ENCODE peak calls at places on chromosome 1, in six cellular contexts. B is transverse colon, Q is esophagus muscularis mucosa, J is HepG2, S is suprapubic skin, H is vagina. O is an unnamed sample.

GRCh38 chr1:182972231-182972630 is 19.3 kb upstream of the SHCBP1L start:
- DNase-seq in Q (no peak), J (no peak), S (no peak), B (no peak), H (no peak), O (no peak)

GRCh38 chr1:21764615-21765423 is 18.1 kb downstream of the USP48 start:
- DNase-seq in B (no peak), Q (no peak), H (no peak), S (no peak), J (no peak), O (peak; percentile 81)

GRCh38 chr1:121558514-121558913 is 373.7 kb downstream of the SRGAP2C start:
- DNase-seq in B (no peak), Q (no peak), J (no peak), S (no peak), H (no peak), O (no peak)

GRCh38 chr1:55478742-55479141 is 263.6 kb upstream of the USP24 start:
- DNase-seq in Q (no peak), H (no peak), J (peak; percentile 20), B (no peak), S (no peak), O (no peak)

GRCh38 chr1:64318428-64318827 is 115.0 kb downstream of the UBE2U start:
- DNase-seq in S (no peak), H (no peak), B (no peak), J (no peak), Q (peak; percentile 60), O (no peak)

GRCh38 chr1:57204091-57204490 is 219.8 kb downstream of the DAB1 start:
- DNase-seq in B (no peak), J (no peak), S (no peak), Q (no peak), H (no peak), O (no peak)

GRCh38 chr1:118575060-118575459 is 390.0 kb upstream of the SPAG17 start:
- DNase-seq in H (no peak), S (no peak), J (no peak), Q (no peak), B (no peak), O (no peak)

GRCh38 chr1:175713386-175713785 is 30.0 kb downstream of the TNR start:
- DNase-seq in H (no peak), Q (no peak), S (no peak), J (no peak), B (no peak), O (no peak)

GRCh38 chr1:93056214-93056613 is 22.9 kb upstream of the MTF2 start:
- DNase-seq in S (no peak), B (no peak), H (no peak), Q (no peak), J (peak; percentile 29), O (no peak)

GRCh38 chr1:91731815-91732214 is 154.1 kb downstream of the TGFBR3 start:
- DNase-seq in J (no peak), Q (no peak), H (peak; percentile 76), S (no peak), B (no peak), O (no peak)

GRCh38 chr1:35340519-35340918 is 72.0 kb downstream of the ZMYM4 start:
- DNase-seq in Q (no peak), H (no peak), J (no peak), B (no peak), S (no peak), O (no peak)

GRCh38 chr1:54479251-54479650 is 68.8 kb upstream of the ACOT11 start:
- DNase-seq in H (no peak), S (no peak), J (peak; percentile 21), B (no peak), Q (no peak), O (no peak)

GRCh38 chr1:17551755-17552234 is 12.3 kb downstream of the ARHGEF10L start:
- DNase-seq in J (no peak), S (no peak), B (no peak), Q (no peak), H (no peak), O (peak; percentile 71)

GRCh38 chr1:56535949-56536348 is 43.4 kb downstream of the PLPP3 start:
- DNase-seq in H (no peak), B (no peak), J (peak; percentile 71), Q (no peak), S (no peak), O (peak; percentile 73)

GRCh38 chr1:77536813-77537212 is 145.6 kb downstream of the ZZZ3 start:
- DNase-seq in J (no peak), B (no peak), Q (no peak), S (no peak), H (no peak), O (no peak)
- TF ChIP-seq POLR2AphosphoS5 in J (no peak), B (no peak), Q (no peak), S (no peak), H (no peak), O (no peak)

GRCh38 chr1:206685749-206686485 is 1.2 kb downstream of the MAPKAPK2 start:
- DNase-seq in B (peak; percentile 53), H (no peak), Q (no peak), S (no peak), J (peak; percentile 54), O (peak; percentile 60)
- TF ChIP-seq POLR2A in B (peak; percentile 61), H (no peak), Q (peak; percentile 66), S (peak; percentile 41), J (peak; percentile 32), O (no peak)

GRCh38 chr1:156892190-156893047 is 1.1 kb upstream of the PEAR1 start:
- DNase-seq in J (peak; percentile 64), S (peak; percentile 95), B (peak; percentile 92), H (peak; percentile 94), Q (peak; percentile 96), O (peak; percentile 91)
- H3K4me3 ChIP-seq in J (peak overlapping the region; percentile 11), S (peak overlapping the region; percentile 46), B (peak overlapping the region; percentile 12), H (peak overlapping the region; percentile 54), Q (peak overlapping the region; percentile 66), O (peak overlapping the region; percentile 47)

GRCh38 chr1:45198185-45198584 is 8.2 kb downstream of the ZSWIM5 start:
- DNase-seq in B (no peak), S (no peak), H (no peak), J (peak; percentile 21), Q (no peak), O (no peak)

GRCh38 chr1:45205000-45205909 is 1.1 kb downstream of the ZSWIM5 start:
- DNase-seq in B (peak; percentile 60), Q (no peak), H (no peak), S (no peak), J (peak; percentile 22), O (peak; percentile 39)

GRCh38 chr1:45196863-45197262 is 9.5 kb downstream of the ZSWIM5 start:
- DNase-seq in Q (no peak), H (no peak), J (no peak), B (no peak), S (no peak), O (no peak)

GRCh38 chr1:45200435-45200834 is 6.0 kb downstream of the ZSWIM5 start:
- DNase-seq in B (no peak), Q (no peak), S (no peak), J (no peak), H (no peak), O (no peak)

DNA sequence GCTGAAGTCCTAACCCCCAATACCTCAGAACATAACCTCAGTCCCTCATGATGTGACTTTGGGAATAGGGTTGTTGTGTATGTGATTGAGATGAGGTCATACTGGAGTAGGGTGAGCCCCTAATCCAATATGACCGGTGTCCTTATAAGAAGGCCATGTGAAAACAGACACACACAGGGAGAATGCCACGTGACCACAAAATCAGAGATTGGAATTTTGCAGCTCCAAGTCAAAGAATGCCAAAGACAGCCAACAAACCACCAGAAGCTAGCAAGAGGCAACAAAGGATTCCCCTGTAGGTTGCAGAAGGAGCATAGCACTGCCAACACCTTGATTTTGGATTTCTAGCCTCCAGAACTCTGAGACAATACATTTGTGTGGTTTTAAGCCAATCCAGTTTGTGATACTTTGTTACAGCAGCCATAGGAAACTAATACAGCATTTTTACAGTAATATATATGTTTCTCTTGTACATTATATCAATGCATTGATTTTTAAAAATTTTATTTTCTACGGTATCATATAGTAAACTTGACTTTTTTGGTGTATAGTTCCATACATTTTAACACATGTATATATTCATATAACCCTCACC is 5.4 kb downstream of the ZSWIM5 start:
- DNase-seq in H (no peak), S (no peak), B (no peak), Q (no peak), J (peak; percentile 6), O (no peak)
- TF ChIP-seq POLR2AphosphoS5 in H (no peak), S (no peak), B (no peak), Q (no peak), J (no peak), O (no peak)

GRCh38 chr1:109470245-109470644 is 3.9 kb downstream of the SYPL2 start:
- DNase-seq in J (no peak), Q (no peak), S (no peak), B (no peak), H (peak; percentile 65), O (no peak)

GRCh38 chr1:109467301-109467777 is 993 bp downstream of the SYPL2 start:
- DNase-seq in J (no peak), H (peak; percentile 71), B (no peak), S (no peak), Q (no peak), O (no peak)

GRCh38 chr1:109466100-109466439 is 276 bp upstream of the SYPL2 start:
- DNase-seq in Q (no peak), H (no peak), J (no peak), S (no peak), B (no peak), O (no peak)

GRCh38 chr1:109468903-109469302 is 2.6 kb downstream of the SYPL2 start:
- DNase-seq in Q (no peak), B (no peak), S (no peak), J (no peak), H (no peak), O (no peak)

DNA sequence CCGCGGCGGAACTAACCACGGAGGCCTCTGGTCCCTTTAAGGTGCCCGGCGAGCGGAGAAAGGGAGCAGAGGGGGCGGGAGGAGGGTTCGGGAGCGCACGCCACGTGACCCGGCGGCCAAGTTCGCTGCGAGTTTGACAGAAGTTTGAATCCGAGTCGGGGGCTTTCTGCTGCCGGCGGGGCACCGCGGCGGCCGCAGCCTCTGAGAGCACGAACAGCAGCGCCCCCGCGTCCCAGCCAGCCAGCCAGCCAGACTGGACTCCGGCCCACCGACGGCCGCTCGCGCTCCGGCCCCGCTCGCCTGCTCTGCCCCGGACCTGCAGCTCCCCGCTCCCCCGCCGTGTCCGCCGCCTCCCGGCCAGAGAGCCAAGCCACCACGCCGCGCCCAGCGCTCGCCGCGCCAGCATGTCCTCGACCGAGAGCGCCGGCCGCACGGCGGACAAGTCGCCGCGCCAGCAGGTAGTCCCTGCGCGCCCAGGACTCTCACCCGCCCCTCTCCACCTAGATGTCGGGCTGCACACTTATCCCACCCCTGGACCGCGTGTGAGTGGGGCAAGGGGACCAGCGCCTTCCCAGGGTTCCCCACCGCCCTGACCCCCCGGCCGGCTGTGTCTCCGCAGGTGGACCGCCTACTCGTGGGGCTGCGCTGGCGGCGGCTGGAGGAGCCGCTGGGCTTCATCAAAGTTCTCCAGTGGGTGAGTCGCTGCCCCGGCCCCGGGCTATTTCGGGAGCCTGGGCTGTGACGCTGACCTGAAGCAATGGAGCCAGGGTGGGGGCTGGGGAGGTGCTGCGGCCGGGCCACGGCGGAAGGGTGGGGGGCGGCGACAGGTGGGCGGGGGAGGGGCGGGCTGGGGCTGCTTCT is at the start of gene SYPL2:
- DNase-seq in Q (no peak), B (peak; percentile 51), J (no peak), S (no peak), H (no peak), O (peak; percentile 50)
- TF ChIP-seq POLR2A in Q (peak; percentile 37), B (no peak), J (no peak), S (no peak), H (no peak), O (no peak)